ENCODE peak calls at places on chromosomes 1 and 21, in six cellular contexts. W is cardiac muscle cell, S is sigmoid colon, J is stomach, D is thoracic aorta, F is caudate nucleus. Y is an unnamed sample.

GRCh38 chr1:235290740-235291502 is 37.1 kb downstream of the ARID4B start:
- DNase-seq in D (no peak), J (no peak), F (no peak), W (no peak), S (no peak), Y (no peak)

GRCh38 chr1:60573121-60573520 is 499.6 kb upstream of the C1orf87 start:
- DNase-seq in J (no peak), W (no peak), D (no peak), F (no peak), S (no peak), Y (no peak)

GRCh38 chr1:150022357-150022756 is 11.8 kb upstream of the OTUD7B start:
- DNase-seq in F (no peak), S (no peak), W (no peak), D (no peak), J (no peak), Y (no peak)

GRCh38 chr1:66503841-66504470 is 30.0 kb upstream of the SGIP1 start:
- DNase-seq in F (no peak), D (no peak), J (peak), S (no peak), W (peak), Y (no peak)

GRCh38 chr1:194268839-194269238 is 1082.4 kb upstream of the B3GALT2 start:
- DNase-seq in S (no peak), J (no peak), D (no peak), W (no peak), F (no peak), Y (no peak)

GRCh38 chr1:7287013-7287412 is 484.1 kb upstream of the VAMP3 start:
- DNase-seq in W (no peak), S (no peak), J (no peak), D (no peak), F (no peak), Y (no peak)

GRCh38 chr1:201739492-201740085 is 89.4 kb upstream of the IPO9 start:
- DNase-seq in S (peak), W (peak), D (no peak), F (no peak), J (peak), Y (no peak)

GRCh38 chr1:234072793-234073192 is 168.3 kb downstream of the SLC35F3 start:
- DNase-seq in D (no peak), J (no peak), W (no peak), S (no peak), F (no peak), Y (no peak)

GRCh38 chr1:89453123-89453972 is 71.3 kb upstream of the LRRC8B start:
- DNase-seq in D (no peak), F (no peak), S (no peak), W (peak), J (no peak), Y (no peak)

GRCh38 chr1:7549693-7550161 is 221.4 kb upstream of the VAMP3 start:
- DNase-seq in D (no peak), W (no peak), J (no peak), S (no peak), F (no peak), Y (no peak)

GRCh38 chr1:228141871-228142615 is 2.0 kb downstream of the GUK1 start:
- DNase-seq in J (peak), W (no peak), F (no peak), D (no peak), S (peak), Y (peak)

GRCh38 chr1:27563407-27564263 is 40.3 kb downstream of the AHDC1 start:
- DNase-seq in W (no peak), D (no peak), F (no peak), J (peak), S (peak), Y (peak)

GRCh38 chr1:30586671-30587070 is 136.7 kb downstream of the MATN1 start:
- DNase-seq in S (no peak), J (no peak), D (no peak), W (no peak), F (no peak), Y (no peak)

GRCh38 chr21:34726627-34727337 is 58.0 kb downstream of the CLIC6 start:
- DNase-seq in J (no peak), D (no peak), W (no peak), S (no peak), F (no peak), Y (no peak)

GRCh38 chr1:176785810-176786209 is 322.8 kb downstream of the PAPPA2 start:
- DNase-seq in D (no peak), S (no peak), J (no peak), W (peak), F (no peak), Y (no peak)

GRCh38 chr1:59368007-59368670 is 71.2 kb downstream of the FGGY start:
- DNase-seq in W (no peak), D (no peak), S (no peak), J (no peak), F (no peak), Y (no peak)

GRCh38 chr1:59361766-59362165 is 64.9 kb downstream of the FGGY start:
- DNase-seq in D (no peak), W (no peak), S (no peak), F (no peak), J (no peak), Y (no peak)

GRCh38 chr1:59364012-59364411 is 67.1 kb downstream of the FGGY start:
- DNase-seq in S (no peak), F (no peak), J (no peak), D (no peak), W (no peak), Y (no peak)

GRCh38 chr1:59367269-59368006 is 70.5 kb downstream of the FGGY start:
- DNase-seq in W (no peak), J (peak), D (peak), S (peak), F (no peak), Y (peak)

GRCh38 chr1:59366352-59366751 is 69.5 kb downstream of the FGGY start:
- DNase-seq in F (no peak), W (no peak), D (no peak), S (no peak), J (no peak), Y (no peak)
- H3K27ac ChIP-seq in F (no peak), W (no peak), D (no peak), S (peak), J (peak), Y (peak)

DNA sequence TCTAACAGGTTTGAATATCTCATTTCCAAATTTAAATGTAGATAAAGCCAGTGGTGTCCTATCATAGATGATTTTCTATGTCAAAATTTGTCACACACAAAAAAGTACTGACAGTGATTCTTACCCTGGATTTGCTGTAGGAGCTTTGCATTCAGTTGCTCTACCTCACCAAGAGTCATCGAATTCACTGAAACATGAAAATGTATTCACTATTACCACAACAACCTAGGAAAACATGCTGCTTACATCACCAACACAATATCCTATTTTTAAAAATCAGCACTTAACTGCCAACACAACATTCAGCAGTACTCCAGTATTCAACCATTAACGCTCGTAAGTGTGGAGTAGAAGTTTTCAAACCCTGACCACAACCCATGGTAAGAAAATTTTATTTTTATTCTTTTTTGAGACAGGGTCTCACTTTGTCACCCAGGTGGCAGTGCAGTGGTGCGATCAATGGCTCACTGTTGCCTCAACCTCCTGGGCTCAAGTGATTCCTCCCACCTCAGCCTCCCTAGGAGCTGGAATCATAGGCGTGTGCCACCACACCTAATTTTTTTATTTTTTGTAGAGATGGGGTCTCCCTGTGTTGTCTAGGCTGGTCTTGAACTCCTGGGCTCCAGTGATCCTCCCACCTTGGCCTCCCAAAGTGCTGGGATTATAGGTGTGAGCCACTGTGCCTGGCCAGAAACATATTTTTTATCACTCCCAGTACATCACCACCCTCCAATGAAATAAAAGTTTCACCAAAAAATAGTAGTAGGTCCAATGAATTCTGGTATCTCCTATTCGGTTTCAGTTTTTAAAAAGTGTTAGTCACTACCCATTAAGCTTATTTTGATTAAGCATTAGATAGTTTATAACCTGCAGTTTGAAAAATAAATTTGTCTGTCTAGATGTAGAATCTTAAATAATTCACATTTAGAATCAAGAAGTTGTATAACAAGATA is 23.8 kb downstream of the C21orf91 start:
- DNase-seq in J (no peak), D (no peak), W (no peak), F (no peak), S (no peak), Y (no peak)
- H3K27ac ChIP-seq in J (peak), D (no peak), W (no peak), F (no peak), S (no peak), Y (no peak)

DNA sequence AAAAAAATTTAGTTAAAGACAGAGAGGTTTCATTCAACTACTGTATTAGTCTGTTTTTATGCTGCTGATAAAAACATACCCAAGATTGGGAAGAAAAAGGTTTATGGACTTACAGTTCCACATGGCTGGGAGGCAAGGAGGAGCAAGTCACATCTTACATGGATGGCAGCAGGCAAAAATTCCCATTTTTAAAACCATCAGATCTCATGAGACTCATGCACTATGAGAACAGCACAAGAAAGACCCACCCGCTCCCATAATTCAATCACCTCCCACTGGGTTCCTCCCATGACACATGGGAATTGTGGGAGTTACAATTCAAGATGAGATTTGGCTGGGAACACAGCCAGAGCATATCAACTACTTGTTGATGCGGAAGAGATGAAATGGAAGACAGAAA is 9.2 kb downstream of the GPR161 start:
- DNase-seq in D (no peak), S (no peak), J (no peak), F (no peak), W (no peak), Y (no peak)
- H3K27ac ChIP-seq in D (no peak), S (no peak), J (no peak), F (no peak), W (no peak), Y (no peak)

GRCh38 chr1:45359882-45360513 is 19.8 kb upstream of the MUTYH start:
- DNase-seq in D (no peak), F (no peak), J (peak), W (peak), S (peak), Y (peak)
- H3K27ac ChIP-seq in D (peak), F (peak), J (peak), W (peak), S (peak), Y (peak)

DNA sequence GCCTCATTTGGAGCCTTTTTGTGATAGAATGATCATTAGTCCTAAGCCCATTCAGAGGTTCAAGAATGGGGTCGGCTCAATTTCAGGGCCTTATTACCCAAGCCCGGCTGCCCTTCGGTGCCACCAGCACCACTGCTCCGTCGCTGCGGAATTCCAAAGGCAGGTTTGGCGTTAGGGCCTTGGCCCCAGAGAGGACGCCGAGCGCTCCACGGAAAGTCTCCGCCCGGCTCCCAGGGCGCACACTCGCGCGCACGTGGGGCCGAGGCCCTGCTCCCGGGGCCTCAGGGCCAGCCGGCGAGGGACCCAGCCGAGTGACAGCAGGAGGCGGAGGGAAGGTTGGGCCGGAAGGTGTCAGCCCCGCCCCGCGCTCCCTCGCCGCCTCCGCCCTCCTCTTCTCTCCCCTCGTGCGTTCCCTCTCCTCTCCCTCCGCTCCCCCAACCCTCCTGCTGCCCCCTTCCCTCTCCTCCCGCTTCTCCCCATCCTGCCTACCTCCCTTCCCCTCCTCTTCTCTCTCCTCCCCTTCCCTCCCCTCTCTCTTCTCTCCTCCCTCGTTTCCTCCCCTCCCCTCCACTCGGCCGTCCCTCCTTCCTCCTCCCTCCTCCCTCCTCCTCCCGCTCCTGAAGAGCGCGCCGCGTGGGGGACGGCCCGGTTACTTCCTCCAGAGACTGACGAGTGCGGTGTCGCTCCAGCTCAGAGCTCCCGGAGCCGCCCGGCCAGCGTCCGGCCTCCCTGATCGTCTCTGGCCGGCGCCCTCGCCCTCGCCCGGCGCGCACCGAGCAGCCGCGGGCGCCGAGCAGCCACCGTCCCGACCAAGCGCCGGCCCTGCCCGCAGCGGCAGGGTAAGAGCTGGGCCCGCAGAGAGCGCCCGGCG is at the start of gene ETS2:
- DNase-seq in S (peak), F (no peak), D (peak), J (peak), W (peak), Y (peak)
- H3K27ac ChIP-seq in S (peak), F (peak), D (peak), J (peak), W (peak), Y (peak)

DNA sequence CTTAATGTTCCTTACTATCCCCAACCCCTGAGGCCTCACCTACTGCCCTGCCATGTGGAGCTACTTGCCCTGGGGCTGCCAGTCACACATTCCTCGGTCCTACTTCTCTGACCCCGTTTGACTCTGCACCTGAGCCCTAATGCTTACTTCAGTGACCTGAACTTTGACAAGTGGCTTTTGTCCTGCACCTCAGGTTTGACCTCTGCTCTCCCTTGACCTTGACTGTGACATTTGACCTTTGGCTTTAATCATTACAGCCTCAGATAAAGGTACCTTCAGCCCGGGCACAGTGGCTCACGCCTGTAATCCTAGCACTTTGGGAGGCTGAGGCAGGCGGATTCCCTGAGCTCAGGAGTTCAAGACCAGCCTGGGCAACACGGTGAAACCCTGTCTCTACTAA is 22.8 kb downstream of the MR1 start:
- DNase-seq in J (no peak), W (no peak), F (no peak), D (no peak), S (no peak), Y (no peak)
- H3K27ac ChIP-seq in J (no peak), W (no peak), F (no peak), D (no peak), S (no peak), Y (peak)

GRCh38 chr1:170805957-170806662 is 129.2 kb upstream of the MROH9 start:
- DNase-seq in D (no peak), W (peak), J (no peak), S (no peak), F (no peak), Y (no peak)

GRCh38 chr1:170807432-170807831 is 127.9 kb upstream of the MROH9 start:
- DNase-seq in S (no peak), W (no peak), J (no peak), D (no peak), F (no peak), Y (no peak)

GRCh38 chr1:170804879-170805278 is 130.5 kb upstream of the MROH9 start:
- DNase-seq in F (no peak), J (no peak), S (no peak), D (no peak), W (no peak), Y (no peak)

GRCh38 chr1:170804419-170804818 is 130.9 kb upstream of the MROH9 start:
- DNase-seq in S (no peak), W (no peak), J (no peak), F (no peak), D (no peak), Y (no peak)

GRCh38 chr1:170808229-170808870 is 127.0 kb upstream of the MROH9 start:
- DNase-seq in F (no peak), J (no peak), W (no peak), D (no peak), S (no peak), Y (no peak)
- H3K27ac ChIP-seq in F (no peak), J (no peak), W (no peak), D (peak), S (no peak), Y (no peak)

Y was measured in gastrocnemius medialis.